ENCODE peak calls at places on chromosomes 7 and 10, in four cellular contexts. D is epithelial cell of esophagus, W is A549, U is HFF-Myc. I is an unnamed sample.

GRCh38 chr10:117534321-117535044 is 8.1 kb upstream of the EMX2 start:
- DNase-seq in W (no peak), D (no peak), U (no peak), I (no peak)

GRCh38 chr7:32891046-32891799 is at the start of gene KBTBD2:
- DNase-seq in W (peak; percentile 91), U (no peak), D (peak; percentile 84), I (peak; percentile 83)

GRCh38 chr10:127853868-127854768 is 38.6 kb downstream of the CLRN3 start:
- DNase-seq in D (peak; percentile 73), U (peak; percentile 6), W (peak; percentile 60), I (peak; percentile 18)

GRCh38 chr7:108598153-108598552 is 28.5 kb downstream of the DNAJB9 start:
- DNase-seq in W (no peak), D (no peak), U (no peak), I (no peak)

GRCh38 chr7:99028261-99028971 is 115.5 kb downstream of the SMURF1 start:
- DNase-seq in U (no peak), D (no peak), W (no peak), I (no peak)

GRCh38 chr10:128729910-128730420 is 603.7 kb upstream of the MKI67 start:
- DNase-seq in W (no peak), U (no peak), D (no peak), I (no peak)

GRCh38 chr10:82934429-82934828 is 1059.4 kb downstream of the NRG3 start:
- DNase-seq in U (no peak), W (peak; percentile 9), D (peak; percentile 1), I (peak; percentile 6)

GRCh38 chr10:44786451-44786850 is 124.7 kb upstream of the TMEM72 start:
- DNase-seq in U (no peak), D (no peak), W (no peak), I (no peak)

GRCh38 chr7:94395141-94396041 is 696 bp downstream of the COL1A2 start:
- DNase-seq in U (peak; percentile 72), D (peak; percentile 88), W (peak; percentile 76), I (peak; percentile 66)

GRCh38 chr7:24477376-24477775 is 95.9 kb upstream of the PALS2 start:
- DNase-seq in D (no peak), U (no peak), W (no peak), I (no peak)

GRCh38 chr7:155847821-155848435 is 35.7 kb upstream of the SHH start:
- DNase-seq in U (no peak), D (no peak), W (no peak), I (no peak)

GRCh38 chr10:34628174-34628802 is 186.8 kb downstream of the PARD3 start:
- DNase-seq in W (no peak), D (no peak), U (no peak), I (no peak)

GRCh38 chr7:29562307-29562706 is 1.3 kb upstream of the PRR15 start:
- DNase-seq in W (no peak), U (no peak), D (no peak), I (no peak)

GRCh38 chr7:29564455-29565185 is 985 bp downstream of the PRR15 start:
- DNase-seq in U (no peak), D (peak; percentile 79), W (peak; percentile 37), I (no peak)

GRCh38 chr7:29565634-29565981 is 2.0 kb downstream of the PRR15 start:
- DNase-seq in U (no peak), W (no peak), D (no peak), I (no peak)

GRCh38 chr7:29565186-29565540 is 1.5 kb downstream of the PRR15 start:
- DNase-seq in U (no peak), W (no peak), D (no peak), I (no peak)

GRCh38 chr7:29563590-29564454 is at the start of gene PRR15:
- DNase-seq in W (peak; percentile 64), U (no peak), D (peak; percentile 80), I (peak; percentile 73)
- H3K4me3 ChIP-seq in W (peak within 1 kb of the TSS; percentile 62), U (peak within 1 kb of the TSS; percentile 45), D (peak within 1 kb of the TSS; percentile 52), I (peak within 1 kb of the TSS; percentile 64)

GRCh38 chr10:24524314-24524713 is 199.4 kb downstream of the ARHGAP21 start:
- DNase-seq in W (no peak), D (no peak), U (no peak), I (no peak)

GRCh38 chr10:24518411-24518810 is 205.3 kb downstream of the ARHGAP21 start:
- DNase-seq in D (no peak), U (no peak), W (no peak), I (no peak)

GRCh38 chr10:24518981-24519597 is 204.6 kb downstream of the ARHGAP21 start:
- DNase-seq in W (peak; percentile 57), U (peak; percentile 56), D (peak; percentile 63), I (peak; percentile 55)

GRCh38 chr10:24515481-24515880 is 208.2 kb downstream of the ARHGAP21 start:
- DNase-seq in U (no peak), D (no peak), W (no peak), I (no peak)

GRCh38 chr10:24519950-24520349 is 203.7 kb downstream of the ARHGAP21 start:
- DNase-seq in W (no peak), D (no peak), U (no peak), I (no peak)
- H3K4me3 ChIP-seq in W (no peak overlapping the region), D (no peak overlapping the region), U (no peak overlapping the region), I (no peak overlapping the region)

GRCh38 chr10:100167521-100168312 is 18.1 kb downstream of the ERLIN1 start:
- DNase-seq in D (no peak), W (no peak), U (no peak), I (no peak)
- H3K4me3 ChIP-seq in D (no peak overlapping the region), W (no peak overlapping the region), U (no peak overlapping the region), I (no peak overlapping the region)

GRCh38 chr10:17216217-17216900 is 11.7 kb upstream of the VIM start:
- DNase-seq in W (peak; percentile 88), D (peak; percentile 93), U (peak; percentile 99), I (no peak)
- H3K4me3 ChIP-seq in W (no peak overlapping the region), D (no peak overlapping the region), U (peak overlapping the region; percentile 50), I (no peak overlapping the region)

GRCh38 chr7:601573-602340 is 82.1 kb upstream of the PDGFA start:
- DNase-seq in D (no peak), U (no peak), W (no peak), I (no peak)

GRCh38 chr7:600935-601334 is 81.3 kb upstream of the PDGFA start:
- DNase-seq in D (no peak), W (no peak), U (no peak), I (no peak)

GRCh38 chr7:602341-603141 is 82.9 kb upstream of the PDGFA start:
- DNase-seq in D (no peak), U (no peak), W (no peak), I (no peak)

GRCh38 chr7:598899-599298 is 79.3 kb upstream of the PDGFA start:
- DNase-seq in D (no peak), U (no peak), W (no peak), I (no peak)

GRCh38 chr7:600149-600814 is 80.6 kb upstream of the PDGFA start:
- DNase-seq in U (no peak), W (no peak), D (no peak), I (no peak)
- H3K4me3 ChIP-seq in U (no peak overlapping the region), W (no peak overlapping the region), D (no peak overlapping the region), I (no peak overlapping the region)

GRCh38 chr10:122298598-122299301 is 27.7 kb downstream of the BTBD16 start:
- DNase-seq in U (peak; percentile 57), W (peak; percentile 80), D (peak; percentile 80), I (peak; percentile 50)
- H3K4me3 ChIP-seq in U (no peak overlapping the region), W (peak overlapping the region; percentile 32), D (peak overlapping the region; percentile 24), I (no peak overlapping the region)

DNA sequence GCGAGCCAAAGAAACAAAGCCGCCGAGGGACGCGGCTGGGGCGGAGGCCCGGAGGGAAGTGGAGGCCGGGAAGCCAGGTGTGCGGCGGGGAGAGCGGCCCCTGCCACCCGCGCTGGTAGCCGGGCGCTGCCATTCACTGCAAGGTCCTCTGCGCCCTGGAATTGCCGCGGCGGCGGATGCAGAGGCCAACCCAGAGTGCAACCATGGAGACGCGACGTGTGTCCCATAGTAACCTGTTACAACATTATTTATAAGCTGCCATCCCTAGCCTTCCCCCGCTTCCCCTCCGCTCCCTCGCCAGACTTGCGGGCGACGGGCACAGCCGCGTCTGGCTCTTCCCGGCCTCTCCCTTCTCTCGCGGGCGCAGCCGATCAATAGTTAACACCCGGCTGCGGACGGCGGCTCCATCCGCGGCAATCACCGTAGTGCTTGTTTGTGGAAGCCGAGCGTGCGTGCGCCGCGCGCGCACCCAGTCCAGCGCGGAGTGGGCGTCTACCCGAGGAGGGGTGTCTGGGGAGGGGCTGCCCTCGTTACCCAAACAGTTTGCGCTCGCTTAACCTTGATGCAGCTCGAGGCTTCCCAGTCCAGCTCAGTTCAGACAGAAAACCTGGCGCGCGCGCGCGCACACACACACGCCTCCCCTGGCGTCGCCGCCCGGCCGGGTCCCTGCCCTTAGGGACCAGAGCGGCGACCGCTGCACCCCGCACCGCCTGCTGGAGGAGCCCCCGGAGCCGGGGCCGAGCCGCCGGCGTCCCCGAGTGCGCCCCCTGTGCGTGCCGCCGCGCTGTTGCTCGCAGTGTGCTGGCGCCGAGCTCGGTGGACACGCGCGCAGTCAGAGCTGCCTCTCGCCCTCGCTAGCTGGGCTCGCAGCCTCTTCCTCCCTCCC is 165.4 kb upstream of the DPP6 start:
- DNase-seq in U (no peak), D (no peak), W (no peak), I (peak; percentile 32)
- H3K4me3 ChIP-seq in U (no peak overlapping the region), D (no peak overlapping the region), W (no peak overlapping the region), I (peak overlapping the region; percentile 60)

GRCh38 chr7:95517870-95518269 is 32.1 kb downstream of the ASB4 start:
- DNase-seq in D (no peak), W (no peak), U (no peak), I (no peak)
- H3K4me3 ChIP-seq in D (no peak overlapping the region), W (no peak overlapping the region), U (no peak overlapping the region), I (no peak overlapping the region)